ENCODE peak calls at places on chromosomes 16 and 17, in seven cellular contexts. B is breast epithelium, V is A549, J is Peyer's patch, D is H1, S is transverse colon, G is K562. K is an unnamed sample.

GRCh38 chr17:13001991-13002615 is 15.7 kb downstream of the ELAC2 start:
- DNase-seq in B (peak), V (no peak), G (no peak), J (no peak), S (no peak), D (no peak), K (no peak)

GRCh38 chr16:2429771-2430663 is 770 bp downstream of the CCNF start:
- DNase-seq in D (no peak), J (no peak), V (peak), S (no peak), B (no peak), G (no peak), K (no peak)

GRCh38 chr16:89052191-89052787 is 41.4 kb upstream of the ACSF3 start:
- DNase-seq in D (no peak), B (peak), S (peak), V (no peak), J (no peak), G (no peak), K (no peak)

GRCh38 chr17:16456770-16457316 is 35.1 kb downstream of the LRRC75A start:
- DNase-seq in V (no peak), J (no peak), B (no peak), G (no peak), D (no peak), S (no peak), K (no peak)

GRCh38 chr16:84714028-84714427 is 14.2 kb downstream of the USP10 start:
- DNase-seq in V (no peak), J (no peak), S (no peak), G (no peak), D (no peak), B (no peak), K (no peak)

GRCh38 chr16:2514333-2515179 is 804 bp downstream of the ATP6V0C start:
- DNase-seq in V (no peak), J (no peak), S (no peak), D (no peak), G (peak), B (no peak), K (peak)

GRCh38 chr17:41697122-41697962 is 8.7 kb downstream of the EIF1 start:
- DNase-seq in B (no peak), V (no peak), G (no peak), J (no peak), D (no peak), S (peak), K (peak)

GRCh38 chr17:75088902-75089417 is 1.2 kb downstream of the SLC16A5 start:
- DNase-seq in B (peak), D (no peak), S (peak), J (peak), G (no peak), V (peak), K (no peak)

GRCh38 chr17:44121997-44122824 is 1.2 kb downstream of the HDAC5 start:
- DNase-seq in D (no peak), B (no peak), S (no peak), J (no peak), G (no peak), V (no peak), K (no peak)
- H3K27ac ChIP-seq in D (peak), B (peak), S (peak), J (peak), G (no peak), V (peak), K (peak)

DNA sequence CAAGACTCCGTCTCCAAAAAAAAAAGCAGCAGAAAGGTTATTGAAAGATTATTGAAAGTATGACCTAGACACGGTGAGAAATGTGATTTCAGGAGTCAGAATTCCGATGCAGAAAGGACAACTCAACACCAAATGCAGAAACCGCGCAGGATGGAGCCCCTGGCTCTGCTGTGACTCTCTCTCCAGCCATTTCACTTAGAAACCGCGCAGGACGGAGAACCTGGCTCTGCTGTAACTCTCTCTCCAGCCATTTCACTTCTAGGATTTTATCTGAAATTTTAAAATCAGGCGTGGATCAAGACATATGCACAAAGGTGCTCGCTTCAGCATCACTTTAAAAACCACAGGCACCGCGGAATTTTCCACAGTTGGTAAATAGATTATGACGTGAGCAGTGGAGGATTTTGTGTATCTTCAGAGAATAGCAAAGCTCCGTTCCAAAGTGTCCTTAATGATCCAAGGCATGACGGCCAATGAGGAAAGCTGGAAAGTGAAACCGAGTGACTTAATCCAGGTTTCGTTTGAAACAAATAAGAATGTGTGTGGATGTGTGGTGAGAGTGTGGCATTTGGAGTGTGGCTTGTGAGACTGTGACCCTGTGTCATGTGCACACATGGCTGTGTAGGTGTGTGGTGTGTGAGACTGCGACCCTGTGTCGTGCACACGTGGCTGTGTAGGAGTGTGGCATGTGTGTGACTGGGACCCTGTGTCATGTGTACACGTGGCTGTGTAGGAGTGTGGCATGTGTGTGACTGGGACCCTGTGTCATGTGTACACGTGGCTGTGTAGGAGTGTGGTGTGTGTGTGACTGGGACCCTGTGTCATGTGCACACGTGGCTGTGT is 9.5 kb downstream of the UTS2R start:
- DNase-seq in G (no peak), S (no peak), D (no peak), J (no peak), B (no peak), V (no peak), K (no peak)
- H3K4me3 ChIP-seq in G (no peak), S (no peak), D (no peak), J (no peak), B (peak), V (no peak), K (no peak)

GRCh38 chr17:45052052-45052772 is 780 bp upstream of the DCAKD start:
- DNase-seq in J (peak), D (no peak), B (no peak), V (no peak), S (peak), G (peak), K (no peak)
- TF ChIP-seq POLR2A in J (peak), D (no peak), B (peak), V (peak), S (peak), G (peak), K (peak)

GRCh38 chr16:67087803-67088202 is 21.9 kb upstream of the PHAF1 start:
- DNase-seq in J (no peak), G (no peak), B (no peak), S (no peak), D (no peak), V (no peak), K (no peak)
- H3K27ac ChIP-seq in J (no peak), G (no peak), B (no peak), S (no peak), D (no peak), V (no peak), K (no peak)

DNA sequence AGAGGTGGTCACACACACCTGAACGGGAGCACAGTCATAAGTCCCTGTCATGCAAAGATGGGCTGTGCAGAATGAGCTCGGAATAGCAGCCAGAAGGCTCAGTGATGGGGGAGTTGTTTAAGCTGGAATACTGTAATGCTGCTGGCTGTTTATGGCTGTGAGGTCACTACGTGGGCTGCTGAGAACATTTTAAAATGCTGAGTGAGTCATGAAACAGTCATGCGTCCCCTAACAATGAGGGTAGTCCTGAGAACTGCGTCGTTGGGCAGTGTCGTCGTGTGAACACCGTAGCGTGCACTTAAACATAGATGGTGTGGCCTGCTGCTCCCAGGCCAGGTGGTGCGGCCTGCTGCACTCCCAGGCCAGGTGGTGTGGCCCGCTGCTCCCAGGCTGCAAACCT is 39.7 kb downstream of the TBCD start:
- DNase-seq in J (no peak), D (no peak), G (no peak), B (no peak), S (no peak), V (no peak), K (no peak)
- H3K4me3 ChIP-seq in J (no peak), D (no peak), G (no peak), B (no peak), S (no peak), V (no peak), K (no peak)